ENCODE peak calls at places on chromosome 5, in five cellular contexts. A is uterus, E is IMR-90, G is psoas muscle, P is heart left ventricle. F is an unnamed sample.

GRCh38 chr5:174182111-174182510 is 136.6 kb downstream of the NSG2 start:
- DNase-seq in A (no peak), E (no peak), G (no peak), P (no peak), F (no peak)

GRCh38 chr5:120454094-120454798 is 9.9 kb upstream of the PRR16 start:
- DNase-seq in P (no peak), G (no peak), E (peak), A (no peak), F (no peak)

GRCh38 chr5:10684303-10685086 is 76.5 kb downstream of the DAP start:
- DNase-seq in G (no peak), A (no peak), E (no peak), P (no peak), F (no peak)

GRCh38 chr5:133698646-133699526 is 86.5 kb upstream of the FSTL4 start:
- DNase-seq in A (no peak), E (no peak), G (no peak), P (no peak), F (no peak)

GRCh38 chr5:135013947-135014570 is 20.0 kb downstream of the PITX1 start:
- DNase-seq in G (no peak), P (peak), A (no peak), E (peak), F (no peak)

GRCh38 chr5:19988447-19988846 is 447 bp upstream of the CDH18 start:
- DNase-seq in G (no peak), E (no peak), A (no peak), P (no peak), F (no peak)

GRCh38 chr5:90586469-90586868 is 27.9 kb downstream of the ADGRV1 start:
- DNase-seq in E (no peak), A (no peak), P (no peak), G (no peak), F (no peak)

GRCh38 chr5:119943148-119943547 is 313.8 kb downstream of the FAM170A start:
- DNase-seq in E (peak), G (no peak), A (no peak), P (no peak), F (no peak)

GRCh38 chr5:54673523-54674225 is 156.1 kb downstream of the SNX18 start:
- DNase-seq in E (peak), P (peak), A (no peak), G (peak), F (peak)

GRCh38 chr5:136743052-136743451 is 377.7 kb upstream of the TRPC7 start:
- DNase-seq in E (no peak), A (no peak), G (no peak), P (no peak), F (no peak)

GRCh38 chr5:110872963-110873362 is 134.2 kb downstream of the SLC25A46 start:
- DNase-seq in A (no peak), E (no peak), P (no peak), G (no peak), F (no peak)

GRCh38 chr5:141816598-141817399 is 61.4 kb downstream of the PCDH1 start:
- DNase-seq in G (no peak), P (no peak), E (no peak), A (no peak), F (no peak)

GRCh38 chr5:4584982-4585381 is 555.1 kb upstream of the ADAMTS16 start:
- DNase-seq in E (no peak), A (no peak), P (no peak), G (peak), F (peak)

DNA sequence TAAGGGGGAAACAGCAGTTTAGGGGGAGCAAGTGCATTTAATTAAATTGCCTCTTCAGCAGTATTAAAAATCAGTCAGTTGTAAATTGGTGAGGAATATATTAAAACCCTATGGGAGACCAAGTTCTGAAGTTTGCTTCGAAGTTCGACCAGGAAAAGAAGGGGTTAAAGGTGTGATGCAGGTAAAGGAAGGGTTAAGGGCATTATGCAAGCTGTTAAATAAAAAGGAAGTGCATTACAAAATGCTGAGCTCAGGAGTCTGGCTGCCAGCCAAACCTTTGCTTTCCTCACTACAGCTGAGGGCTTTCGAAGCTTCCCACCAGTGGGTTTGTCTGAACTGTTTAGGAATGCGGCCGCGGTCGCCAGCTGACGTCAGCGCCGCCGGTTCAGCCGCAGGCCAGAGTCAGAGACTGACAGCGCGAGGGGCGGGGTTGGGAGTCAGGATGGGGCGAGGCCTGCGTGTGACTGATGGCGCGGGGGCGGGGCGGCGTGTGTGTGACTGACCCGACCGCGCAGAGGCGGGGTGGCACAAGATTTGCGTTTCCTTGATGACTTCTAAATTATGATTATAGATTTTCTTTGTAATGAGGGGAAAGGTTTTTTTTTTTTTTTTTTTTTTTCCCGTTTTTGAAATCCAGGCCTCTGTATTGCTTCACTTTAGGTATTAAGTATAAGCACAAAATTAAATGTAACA is 76.6 kb downstream of the ZSWIM6 start:
- DNase-seq in E (peak), P (peak), A (peak), G (peak), F (peak)
- H3K27ac ChIP-seq in E (peak), P (no peak), A (peak), G (peak), F (no peak)

GRCh38 chr5:16965581-16965980 is 29.5 kb upstream of the MYO10 start:
- DNase-seq in G (no peak), E (no peak), A (no peak), P (no peak), F (no peak)
- H3K27ac ChIP-seq in G (no peak), E (no peak), A (no peak), P (no peak), F (no peak)

GRCh38 chr5:159913481-159913880 is 2.8 kb upstream of the ADRA1B start:
- DNase-seq in G (no peak), P (no peak), A (peak), E (peak), F (no peak)

GRCh38 chr5:159916841-159917761 is 819 bp downstream of the ADRA1B start:
- DNase-seq in E (no peak), P (no peak), A (no peak), G (no peak), F (peak)

GRCh38 chr5:159917919-159918487 is 1.7 kb downstream of the ADRA1B start:
- DNase-seq in P (no peak), G (no peak), E (no peak), A (no peak), F (no peak)

GRCh38 chr5:159913048-159913447 is 3.2 kb upstream of the ADRA1B start:
- DNase-seq in E (peak), A (peak), G (no peak), P (no peak), F (peak)

GRCh38 chr5:159915913-159916840 is at the start of gene ADRA1B:
- DNase-seq in G (peak), A (peak), E (peak), P (peak), F (peak)
- H3K27ac ChIP-seq in G (no peak), A (peak), E (no peak), P (peak), F (no peak)

DNA sequence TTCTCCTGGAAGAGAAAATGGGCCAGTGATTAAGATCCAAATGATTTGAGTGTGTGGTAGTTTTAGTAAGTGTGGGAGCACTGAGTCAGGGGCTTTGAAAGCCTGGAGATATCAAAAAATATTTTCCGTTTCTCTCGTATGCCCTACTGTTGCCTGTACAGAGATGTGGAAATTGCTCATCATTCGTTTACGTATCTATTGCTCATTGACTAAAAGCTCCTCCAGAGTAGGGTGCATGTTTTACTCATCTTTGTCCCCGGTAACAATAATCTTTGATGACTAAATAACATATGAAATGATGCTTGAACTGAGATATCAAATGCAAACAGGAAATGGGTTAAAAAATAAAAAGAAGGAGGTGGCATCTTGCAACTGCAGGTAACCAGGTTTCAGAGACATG is 114.2 kb upstream of the FST start:
- DNase-seq in A (no peak), E (peak), P (no peak), G (no peak), F (no peak)
- H3K27ac ChIP-seq in A (no peak), E (peak), P (no peak), G (no peak), F (no peak)

F was measured in lung.